ENCODE peak calls at places on chromosomes 12 and 14, in four cellular contexts. One of them, this sample, is unnamed.

GRCh38 chr14:64388533-64389243 is 535 bp downstream of the MTHFD1 start:
- DNase-seq in spleen: peak
- DNase-seq in uterus: peak
- DNase-seq in HCT116: no peak
- DNase-seq in this sample: no peak

GRCh38 chr12:92032101-92032500 is 113.5 kb downstream of the BTG1 start:
- DNase-seq in uterus: no peak
- DNase-seq in HCT116: no peak
- DNase-seq in spleen: no peak
- DNase-seq in this sample: no peak

GRCh38 chr12:39230086-39230485 is 212.8 kb downstream of the KIF21A start:
- DNase-seq in uterus: no peak
- DNase-seq in HCT116: no peak
- DNase-seq in spleen: no peak
- DNase-seq in this sample: no peak

GRCh38 chr12:109029411-109029810 is 8.5 kb upstream of the SVOP start:
- DNase-seq in HCT116: no peak
- DNase-seq in spleen: no peak
- DNase-seq in uterus: no peak
- DNase-seq in this sample: no peak

GRCh38 chr12:24902521-24903304 is 46.2 kb downstream of the BCAT1 start:
- DNase-seq in HCT116: no peak
- DNase-seq in uterus: no peak
- DNase-seq in spleen: peak
- DNase-seq in this sample: peak

GRCh38 chr12:96378319-96378718 is 21.9 kb downstream of the CDK17 start:
- DNase-seq in uterus: no peak
- DNase-seq in HCT116: no peak
- DNase-seq in spleen: no peak
- DNase-seq in this sample: peak

GRCh38 chr12:82415402-82415801 is 57.1 kb downstream of the METTL25 start:
- DNase-seq in uterus: no peak
- DNase-seq in spleen: no peak
- DNase-seq in HCT116: no peak
- DNase-seq in this sample: no peak

GRCh38 chr14:103710771-103711392 is 4.4 kb downstream of the XRCC3 start:
- DNase-seq in HCT116: no peak
- DNase-seq in spleen: no peak
- DNase-seq in uterus: no peak
- DNase-seq in this sample: no peak

GRCh38 chr14:103130965-103131364 is 7.7 kb downstream of the TNFAIP2 start:
- DNase-seq in HCT116: no peak
- DNase-seq in uterus: peak
- DNase-seq in spleen: no peak
- DNase-seq in this sample: no peak

GRCh38 chr14:41521891-41522290 is 84.8 kb upstream of the LRFN5 start:
- DNase-seq in spleen: no peak
- DNase-seq in HCT116: no peak
- DNase-seq in uterus: no peak
- DNase-seq in this sample: no peak

GRCh38 chr12:53733051-53733812 is 6.0 kb upstream of the CALCOCO1 start:
- DNase-seq in spleen: no peak
- DNase-seq in uterus: no peak
- DNase-seq in HCT116: no peak
- DNase-seq in this sample: no peak

GRCh38 chr14:36663404-36664321 is 2.0 kb downstream of the PAX9 start:
- DNase-seq in uterus: no peak
- DNase-seq in spleen: no peak
- DNase-seq in HCT116: no peak
- DNase-seq in this sample: peak

GRCh38 chr14:23861666-23862065 is 91.9 kb upstream of the DHRS4 start:
- DNase-seq in spleen: no peak
- DNase-seq in HCT116: no peak
- DNase-seq in uterus: no peak
- DNase-seq in this sample: peak

GRCh38 chr12:13147688-13148531 is 44.4 kb upstream of the GSG1 start:
- DNase-seq in uterus: no peak
- DNase-seq in spleen: no peak
- DNase-seq in HCT116: no peak
- DNase-seq in this sample: peak

GRCh38 chr12:52519826-52520662 is at the start of gene KRT5:
- DNase-seq in spleen: no peak
- DNase-seq in uterus: no peak
- DNase-seq in HCT116: no peak
- DNase-seq in this sample: no peak

GRCh38 chr12:109126781-109127180 is 10.4 kb downstream of the ACACB start:
- DNase-seq in HCT116: no peak
- DNase-seq in uterus: no peak
- DNase-seq in spleen: no peak
- DNase-seq in this sample: no peak

GRCh38 chr14:68507544-68508081 is 285.3 kb downstream of the ZFP36L1 start:
- DNase-seq in HCT116: no peak
- DNase-seq in spleen: no peak
- DNase-seq in uterus: peak
- DNase-seq in this sample: no peak

GRCh38 chr12:51156366-51156765 is 16.6 kb downstream of the TFCP2 start:
- DNase-seq in spleen: no peak
- DNase-seq in HCT116: no peak
- DNase-seq in uterus: no peak
- DNase-seq in this sample: no peak

GRCh38 chr12:40107803-40108620 is 2.1 kb upstream of the SLC2A13 start:
- DNase-seq in spleen: peak
- DNase-seq in HCT116: no peak
- DNase-seq in uterus: no peak
- DNase-seq in this sample: no peak

GRCh38 chr12:27359578-27360340 is 27.1 kb downstream of the BMAL2 start:
- DNase-seq in HCT116: no peak
- DNase-seq in uterus: no peak
- DNase-seq in spleen: no peak
- DNase-seq in this sample: no peak

GRCh38 chr12:89235189-89235993 is 116.9 kb downstream of the DUSP6 start:
- DNase-seq in spleen: no peak
- DNase-seq in HCT116: no peak
- DNase-seq in uterus: no peak
- DNase-seq in this sample: no peak

GRCh38 chr12:99810718-99811593 is 163.4 kb downstream of the GARIN6 start:
- DNase-seq in HCT116: peak
- DNase-seq in uterus: no peak
- DNase-seq in spleen: no peak
- DNase-seq in this sample: peak

GRCh38 chr12:114760151-114760877 is 76.3 kb upstream of the TBX3 start:
- DNase-seq in spleen: no peak
- DNase-seq in uterus: no peak
- DNase-seq in HCT116: no peak
- DNase-seq in this sample: no peak

GRCh38 chr12:79689477-79690155 is 1.1 kb downstream of the PAWR start:
- DNase-seq in uterus: peak
- DNase-seq in HCT116: no peak
- DNase-seq in spleen: peak
- DNase-seq in this sample: no peak
- TF ChIP-seq POLR2A in uterus: peak
- TF ChIP-seq POLR2A in HCT116: no peak
- TF ChIP-seq POLR2A in spleen: no peak
- TF ChIP-seq POLR2A in this sample: no peak

GRCh38 chr12:124909831-124910560 is 4.5 kb downstream of the UBC start:
- DNase-seq in spleen: no peak
- DNase-seq in HCT116: no peak
- DNase-seq in uterus: no peak
- DNase-seq in this sample: no peak
- TF ChIP-seq POLR2A in spleen: no peak
- TF ChIP-seq POLR2A in HCT116: no peak
- TF ChIP-seq POLR2A in uterus: no peak
- TF ChIP-seq POLR2A in this sample: no peak

DNA sequence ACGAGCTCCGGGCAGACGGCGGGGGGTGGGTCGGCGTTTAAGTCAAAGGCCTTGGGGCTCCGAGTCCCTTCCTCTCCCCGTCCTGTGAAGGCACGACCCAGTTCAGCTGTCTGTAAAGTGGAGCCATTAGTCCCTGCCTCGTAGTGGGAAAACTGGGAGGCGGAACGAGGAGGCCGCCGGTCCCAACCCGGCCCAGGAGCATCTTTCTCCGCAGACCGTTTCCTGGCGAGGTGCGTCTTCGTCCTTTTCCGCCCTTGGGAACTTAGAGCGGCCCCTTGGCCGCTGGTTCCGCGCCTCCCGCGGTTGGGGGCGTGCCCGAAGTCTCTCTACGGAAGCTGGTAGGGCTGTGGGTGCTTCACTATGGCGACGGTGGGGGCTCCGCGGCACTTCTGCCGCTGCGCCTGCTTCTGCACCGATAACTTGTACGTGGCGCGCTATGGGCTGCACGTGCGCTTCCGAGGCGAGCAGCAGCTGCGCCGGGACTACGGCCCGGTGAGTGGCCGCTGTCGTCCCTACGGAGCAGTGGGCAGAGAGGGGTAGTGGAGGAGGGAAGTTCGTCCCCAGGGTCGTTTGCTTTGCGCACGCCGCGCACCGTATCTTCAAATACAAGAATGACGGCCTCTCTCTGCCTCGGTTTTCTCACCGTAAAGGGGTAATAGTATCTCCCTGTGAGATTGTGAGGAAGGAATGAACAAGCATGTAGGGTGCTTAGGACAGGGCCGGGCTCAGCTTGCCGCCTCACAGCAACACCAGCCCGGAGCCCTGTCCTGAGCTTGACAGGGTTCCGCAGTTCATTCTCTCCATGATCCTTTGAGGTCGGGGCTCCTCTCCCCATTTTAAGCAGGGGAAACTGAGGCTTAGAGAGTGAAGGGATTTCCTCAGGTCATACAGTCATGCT is at the start of gene OGFOD2:
- DNase-seq in uterus: peak
- DNase-seq in spleen: peak
- DNase-seq in HCT116: peak
- DNase-seq in this sample: peak
- TF ChIP-seq POLR2A in uterus: no peak
- TF ChIP-seq POLR2A in spleen: no peak
- TF ChIP-seq POLR2A in HCT116: peak
- TF ChIP-seq POLR2A in this sample: peak

GRCh38 chr14:73644531-73645247 is at the start of gene DNAL1:
- DNase-seq in HCT116: peak
- DNase-seq in uterus: peak
- DNase-seq in spleen: peak
- DNase-seq in this sample: peak
- TF ChIP-seq POLR2A in HCT116: peak
- TF ChIP-seq POLR2A in uterus: peak
- TF ChIP-seq POLR2A in spleen: no peak
- TF ChIP-seq POLR2A in this sample: peak